ENCODE peak calls at places on chromosomes 12 and 14, in nine cellular contexts. One of them, this sample, is unnamed.

GRCh38 chr12:102216086-102216691 is 18.6 kb upstream of the PMCH start:
- DNase-seq in hypothalamus: no peak
- DNase-seq in stimulated activated CD4-positive, alpha-beta T cell treated with anti-CD3 and anti-CD28 coated beads, Interleukin-1b, Interleukin-23, amount 100 ng/mL, for 1 hour: no peak
- DNase-seq in activated CD4-positive, alpha-beta T cell treated with anti-CD3 and anti-CD28 coated beads, Interleukin-2, amount 50 U/mL, for 24 hours: no peak
- DNase-seq in neuronal stem cell: no peak
- DNase-seq in T-helper 9 cell: no peak
- DNase-seq in stimulated activated CD8-positive, alpha-beta memory T cell treated with anti-CD3 and anti-CD28 coated beads, Interleukin-15, amount 100 ng/mL, for 1 hour: no peak
- DNase-seq in right cardiac atrium: no peak
- DNase-seq in cerebellar cortex: no peak
- DNase-seq in this sample: no peak

GRCh38 chr14:102508410-102508773 is 1.2 kb downstream of the ANKRD9 start:
- DNase-seq in stimulated activated CD4-positive, alpha-beta T cell treated with anti-CD3 and anti-CD28 coated beads, Interleukin-1b, Interleukin-23, amount 100 ng/mL, for 1 hour: no peak
- DNase-seq in stimulated activated CD8-positive, alpha-beta memory T cell treated with anti-CD3 and anti-CD28 coated beads, Interleukin-15, amount 100 ng/mL, for 1 hour: no peak
- DNase-seq in right cardiac atrium: no peak
- DNase-seq in activated CD4-positive, alpha-beta T cell treated with anti-CD3 and anti-CD28 coated beads, Interleukin-2, amount 50 U/mL, for 24 hours: no peak
- DNase-seq in cerebellar cortex: no peak
- DNase-seq in neuronal stem cell: no peak
- DNase-seq in hypothalamus: no peak
- DNase-seq in T-helper 9 cell: no peak
- DNase-seq in this sample: no peak

GRCh38 chr12:55827806-55828205 is 1.6 kb downstream of the DNAJC14 start:
- DNase-seq in cerebellar cortex: no peak
- DNase-seq in activated CD4-positive, alpha-beta T cell treated with anti-CD3 and anti-CD28 coated beads, Interleukin-2, amount 50 U/mL, for 24 hours: no peak
- DNase-seq in neuronal stem cell: no peak
- DNase-seq in hypothalamus: no peak
- DNase-seq in right cardiac atrium: no peak
- DNase-seq in stimulated activated CD8-positive, alpha-beta memory T cell treated with anti-CD3 and anti-CD28 coated beads, Interleukin-15, amount 100 ng/mL, for 1 hour: no peak
- DNase-seq in stimulated activated CD4-positive, alpha-beta T cell treated with anti-CD3 and anti-CD28 coated beads, Interleukin-1b, Interleukin-23, amount 100 ng/mL, for 1 hour: no peak
- DNase-seq in T-helper 9 cell: no peak
- DNase-seq in this sample: no peak

GRCh38 chr12:5078423-5078822 is 34.7 kb downstream of the KCNA5 start:
- DNase-seq in neuronal stem cell: no peak
- DNase-seq in right cardiac atrium: peak; percentile 82
- DNase-seq in T-helper 9 cell: no peak
- DNase-seq in stimulated activated CD8-positive, alpha-beta memory T cell treated with anti-CD3 and anti-CD28 coated beads, Interleukin-15, amount 100 ng/mL, for 1 hour: no peak
- DNase-seq in stimulated activated CD4-positive, alpha-beta T cell treated with anti-CD3 and anti-CD28 coated beads, Interleukin-1b, Interleukin-23, amount 100 ng/mL, for 1 hour: no peak
- DNase-seq in activated CD4-positive, alpha-beta T cell treated with anti-CD3 and anti-CD28 coated beads, Interleukin-2, amount 50 U/mL, for 24 hours: no peak
- DNase-seq in cerebellar cortex: no peak
- DNase-seq in hypothalamus: no peak
- DNase-seq in this sample: no peak

GRCh38 chr12:54012631-54013398 is 4.0 kb downstream of the HOXC8 start:
- DNase-seq in T-helper 9 cell: no peak
- DNase-seq in stimulated activated CD8-positive, alpha-beta memory T cell treated with anti-CD3 and anti-CD28 coated beads, Interleukin-15, amount 100 ng/mL, for 1 hour: no peak
- DNase-seq in cerebellar cortex: no peak
- DNase-seq in activated CD4-positive, alpha-beta T cell treated with anti-CD3 and anti-CD28 coated beads, Interleukin-2, amount 50 U/mL, for 24 hours: no peak
- DNase-seq in right cardiac atrium: no peak
- DNase-seq in hypothalamus: no peak
- DNase-seq in neuronal stem cell: no peak
- DNase-seq in stimulated activated CD4-positive, alpha-beta T cell treated with anti-CD3 and anti-CD28 coated beads, Interleukin-1b, Interleukin-23, amount 100 ng/mL, for 1 hour: no peak
- DNase-seq in this sample: no peak

GRCh38 chr14:100605706-100606686 is 18.8 kb upstream of the BEGAIN start:
- DNase-seq in stimulated activated CD4-positive, alpha-beta T cell treated with anti-CD3 and anti-CD28 coated beads, Interleukin-1b, Interleukin-23, amount 100 ng/mL, for 1 hour: no peak
- DNase-seq in cerebellar cortex: no peak
- DNase-seq in right cardiac atrium: no peak
- DNase-seq in hypothalamus: no peak
- DNase-seq in neuronal stem cell: no peak
- DNase-seq in activated CD4-positive, alpha-beta T cell treated with anti-CD3 and anti-CD28 coated beads, Interleukin-2, amount 50 U/mL, for 24 hours: no peak
- DNase-seq in stimulated activated CD8-positive, alpha-beta memory T cell treated with anti-CD3 and anti-CD28 coated beads, Interleukin-15, amount 100 ng/mL, for 1 hour: no peak
- DNase-seq in T-helper 9 cell: no peak
- DNase-seq in this sample: no peak

GRCh38 chr14:69916396-69916795 is 37.2 kb downstream of the SMOC1 start:
- DNase-seq in right cardiac atrium: no peak
- DNase-seq in stimulated activated CD8-positive, alpha-beta memory T cell treated with anti-CD3 and anti-CD28 coated beads, Interleukin-15, amount 100 ng/mL, for 1 hour: no peak
- DNase-seq in activated CD4-positive, alpha-beta T cell treated with anti-CD3 and anti-CD28 coated beads, Interleukin-2, amount 50 U/mL, for 24 hours: no peak
- DNase-seq in neuronal stem cell: no peak
- DNase-seq in hypothalamus: no peak
- DNase-seq in stimulated activated CD4-positive, alpha-beta T cell treated with anti-CD3 and anti-CD28 coated beads, Interleukin-1b, Interleukin-23, amount 100 ng/mL, for 1 hour: no peak
- DNase-seq in cerebellar cortex: no peak
- DNase-seq in T-helper 9 cell: no peak
- DNase-seq in this sample: no peak

GRCh38 chr12:23771230-23771949 is 178.1 kb downstream of the SOX5 start:
- DNase-seq in stimulated activated CD8-positive, alpha-beta memory T cell treated with anti-CD3 and anti-CD28 coated beads, Interleukin-15, amount 100 ng/mL, for 1 hour: no peak
- DNase-seq in activated CD4-positive, alpha-beta T cell treated with anti-CD3 and anti-CD28 coated beads, Interleukin-2, amount 50 U/mL, for 24 hours: no peak
- DNase-seq in neuronal stem cell: no peak
- DNase-seq in right cardiac atrium: peak; percentile 75
- DNase-seq in stimulated activated CD4-positive, alpha-beta T cell treated with anti-CD3 and anti-CD28 coated beads, Interleukin-1b, Interleukin-23, amount 100 ng/mL, for 1 hour: no peak
- DNase-seq in hypothalamus: peak; percentile 3
- DNase-seq in cerebellar cortex: peak; percentile 33
- DNase-seq in T-helper 9 cell: no peak
- DNase-seq in this sample: peak; percentile 7

GRCh38 chr12:57983150-57983857 is 41.9 kb downstream of the ATP23 start:
- DNase-seq in cerebellar cortex: peak; percentile 42
- DNase-seq in right cardiac atrium: no peak
- DNase-seq in stimulated activated CD4-positive, alpha-beta T cell treated with anti-CD3 and anti-CD28 coated beads, Interleukin-1b, Interleukin-23, amount 100 ng/mL, for 1 hour: no peak
- DNase-seq in T-helper 9 cell: no peak
- DNase-seq in hypothalamus: no peak
- DNase-seq in neuronal stem cell: peak; percentile 50
- DNase-seq in activated CD4-positive, alpha-beta T cell treated with anti-CD3 and anti-CD28 coated beads, Interleukin-2, amount 50 U/mL, for 24 hours: no peak
- DNase-seq in stimulated activated CD8-positive, alpha-beta memory T cell treated with anti-CD3 and anti-CD28 coated beads, Interleukin-15, amount 100 ng/mL, for 1 hour: no peak
- DNase-seq in this sample: peak; percentile 1

GRCh38 chr14:75825147-75825592 is 156.6 kb downstream of the TGFB3 start:
- DNase-seq in cerebellar cortex: no peak
- DNase-seq in neuronal stem cell: no peak
- DNase-seq in activated CD4-positive, alpha-beta T cell treated with anti-CD3 and anti-CD28 coated beads, Interleukin-2, amount 50 U/mL, for 24 hours: no peak
- DNase-seq in right cardiac atrium: no peak
- DNase-seq in T-helper 9 cell: no peak
- DNase-seq in stimulated activated CD8-positive, alpha-beta memory T cell treated with anti-CD3 and anti-CD28 coated beads, Interleukin-15, amount 100 ng/mL, for 1 hour: no peak
- DNase-seq in hypothalamus: no peak
- DNase-seq in stimulated activated CD4-positive, alpha-beta T cell treated with anti-CD3 and anti-CD28 coated beads, Interleukin-1b, Interleukin-23, amount 100 ng/mL, for 1 hour: no peak
- DNase-seq in this sample: no peak

This sample was measured in cerebellum.